ENCODE peak calls at places on chromosomes 1 and 21, in five cellular contexts. K is GM04504, S is globus pallidus, X is astrocyte of the hippocampus, G is memory B cell. V is an unnamed sample.

GRCh38 chr1:160024195-160024905 is 7.4 kb downstream of the PIGM start:
- DNase-seq in K (no peak), S (peak; percentile 77), X (no peak), G (no peak), V (no peak)

GRCh38 chr1:172867216-172867828 is 183.4 kb downstream of the TNFSF18 start:
- DNase-seq in K (no peak), S (no peak), X (no peak), G (no peak), V (no peak)

GRCh38 chr1:24805534-24806301 is 60.5 kb downstream of the CLIC4 start:
- DNase-seq in K (peak; percentile 35), S (no peak), X (peak; percentile 31), G (no peak), V (no peak)

GRCh38 chr1:222167896-222168295 is 380.0 kb downstream of the HHIPL2 start:
- DNase-seq in K (no peak), S (no peak), X (no peak), G (no peak), V (no peak)

GRCh38 chr1:8249838-8250237 is 68.1 kb upstream of the SLC45A1 start:
- DNase-seq in K (no peak), S (no peak), X (no peak), G (no peak), V (no peak)

GRCh38 chr1:205458777-205459566 is 3.1 kb upstream of the BLACAT1 start:
- DNase-seq in K (peak; percentile 24), S (no peak), X (peak; percentile 90), G (no peak), V (peak; percentile 25)

GRCh38 chr1:33692216-33693188 is 171.4 kb upstream of the HMGB4 start:
- DNase-seq in K (no peak), S (no peak), X (no peak), G (no peak), V (no peak)

GRCh38 chr1:43836267-43836951 is 97.2 kb upstream of the ARTN start:
- DNase-seq in K (no peak), S (no peak), X (peak; percentile 74), G (peak; percentile 60), V (peak; percentile 27)

GRCh38 chr1:221698579-221699349 is 43.1 kb downstream of the DUSP10 start:
- DNase-seq in K (no peak), S (no peak), X (no peak), G (no peak), V (no peak)

GRCh38 chr21:37582613-37583012 is 216.0 kb downstream of the DYRK1A start:
- DNase-seq in K (peak; percentile 28), S (no peak), X (peak; percentile 70), G (no peak), V (peak; percentile 72)